ENCODE peak calls at places on chromosomes 2 and 18, in five cellular contexts. B is activated gamma-delta T cell treated with Interleukin-2 at 50 U/mL for 16 hours; G is GM23248; X is activated naive CD8-positive, alpha-beta T cell treated with anti-CD3 and anti-CD28 coated beads, Interleukin-2, amount 10 ng/mL, durations not matched to agents 7 days and 5 days; O is ELR. Y is an unnamed sample.

GRCh38 chr18:26415041-26415440 is 133.3 kb downstream of the KCTD1 start:
- DNase-seq in O (no peak), X (no peak), G (peak), B (no peak), Y (no peak)

GRCh38 chr2:108607706-108608301 is 73.5 kb downstream of the LIMS1 start:
- DNase-seq in X (no peak), B (peak), G (peak), O (peak), Y (no peak)

GRCh38 chr18:78701753-78702409 is 277.7 kb upstream of the SALL3 start:
- DNase-seq in O (no peak), X (no peak), B (no peak), G (no peak), Y (no peak)

GRCh38 chr18:3268306-3268705 is 6.4 kb downstream of the MYL12B start:
- DNase-seq in X (no peak), O (no peak), B (no peak), G (no peak), Y (no peak)

GRCh38 chr2:27509326-27509725 is 12.7 kb downstream of the GCKR start:
- DNase-seq in X (no peak), O (no peak), G (no peak), B (no peak), Y (no peak)

GRCh38 chr2:229531594-229531993 is 182.8 kb downstream of the DNER start:
- DNase-seq in O (no peak), B (no peak), X (no peak), G (no peak), Y (no peak)

GRCh38 chr2:172997031-172997430 is 78.6 kb upstream of the MAP3K20 start:
- DNase-seq in G (peak), B (no peak), X (no peak), O (peak), Y (no peak)

GRCh38 chr2:44137872-44138551 is 30.7 kb upstream of the PPM1B start:
- DNase-seq in X (no peak), O (peak), G (no peak), B (no peak), Y (no peak)

GRCh38 chr18:45845410-45845809 is 19.9 kb downstream of the SIGLEC15 start:
- DNase-seq in O (no peak), G (no peak), B (no peak), X (no peak), Y (no peak)

GRCh38 chr2:13014783-13015182 is 298.0 kb downstream of the TRIB2 start:
- DNase-seq in X (no peak), B (no peak), G (no peak), O (peak), Y (no peak)

GRCh38 chr2:135037831-135038230 is 9.4 kb downstream of the MAP3K19 start:
- DNase-seq in G (peak), X (no peak), B (no peak), O (peak), Y (no peak)

GRCh38 chr2:214808961-214809750 is at the start of gene BARD1:
- DNase-seq in O (peak), X (peak), G (peak), B (peak), Y (peak)

GRCh38 chr18:29378739-29379138 is 1201.8 kb upstream of the CDH2 start:
- DNase-seq in B (no peak), G (peak), O (no peak), X (no peak), Y (no peak)

GRCh38 chr18:46460754-46461153 is 196.3 kb downstream of the LOXHD1 start:
- DNase-seq in G (no peak), X (no peak), O (no peak), B (no peak), Y (no peak)

GRCh38 chr2:172128484-172128883 is 25.8 kb upstream of the DLX2 start:
- DNase-seq in G (no peak), X (no peak), O (peak), B (no peak), Y (no peak)

GRCh38 chr18:376307-376706 is 108.5 kb upstream of the THOC1 start:
- DNase-seq in G (no peak), X (no peak), O (no peak), B (no peak), Y (no peak)

GRCh38 chr2:241649414-241649813 is 11.9 kb downstream of the ATG4B start:
- DNase-seq in O (no peak), X (no peak), G (no peak), B (no peak), Y (no peak)

GRCh38 chr2:189552334-189552990 is 28.1 kb downstream of the SLC40A1 start:
- DNase-seq in G (no peak), X (no peak), O (no peak), B (no peak), Y (no peak)

GRCh38 chr2:20439503-20439902 is 7.4 kb upstream of the RHOB start:
- DNase-seq in G (no peak), X (no peak), O (no peak), B (no peak), Y (no peak)

GRCh38 chr2:39547811-39548719 is 111.0 kb upstream of the MAP4K3 start:
- DNase-seq in X (no peak), G (peak), O (peak), B (no peak), Y (no peak)

GRCh38 chr2:159209341-159210306 is 76.9 kb downstream of the WDSUB1 start:
- DNase-seq in X (peak), O (no peak), B (peak), G (no peak), Y (no peak)

GRCh38 chr2:197358927-197359326 is 48.3 kb upstream of the ANKRD44 start:
- DNase-seq in X (no peak), O (peak), G (peak), B (no peak), Y (no peak)

GRCh38 chr2:73293534-73294171 is at the start of gene EGR4:
- DNase-seq in O (peak), X (peak), B (peak), G (peak), Y (peak)

GRCh38 chr18:22182884-22183610 is 13.7 kb downstream of the GATA6 start:
- DNase-seq in O (no peak), X (no peak), B (no peak), G (no peak), Y (no peak)

GRCh38 chr2:162261032-162261945 is 18.0 kb upstream of the FAP start:
- DNase-seq in O (peak), G (peak), B (no peak), X (peak), Y (peak)

GRCh38 chr2:106192752-106193490 is 1.2 kb downstream of the UXS1 start:
- DNase-seq in B (peak), O (peak), G (peak), X (no peak), Y (no peak)

GRCh38 chr2:18896106-18896505 is 306.7 kb upstream of the NT5C1B start:
- DNase-seq in O (no peak), G (peak), B (no peak), X (no peak), Y (no peak)

GRCh38 chr2:25692143-25692542 is 18.8 kb upstream of the DTNB start:
- DNase-seq in O (no peak), B (no peak), G (no peak), X (no peak), Y (no peak)

GRCh38 chr18:76274470-76275289 is 220.4 kb downstream of the ZNF516 start:
- DNase-seq in X (no peak), G (no peak), B (no peak), O (peak), Y (no peak)

GRCh38 chr2:198314559-198315153 is 510.3 kb downstream of the PLCL1 start:
- DNase-seq in B (no peak), G (peak), O (peak), X (no peak), Y (no peak)

GRCh38 chr2:18932864-18933263 is 343.5 kb upstream of the NT5C1B start:
- DNase-seq in B (no peak), O (no peak), G (peak), X (no peak), Y (no peak)

GRCh38 chr2:104504331-104505073 is 349.4 kb upstream of the POU3F3 start:
- DNase-seq in G (no peak), B (no peak), O (no peak), X (no peak), Y (no peak)

GRCh38 chr2:135820003-135820618 is 16.9 kb downstream of the LCT start:
- DNase-seq in G (peak), X (peak), B (peak), O (peak), Y (no peak)